ENCODE peak calls at places on chromosomes 7 and 10, in four cellular contexts. One of them, this sample, is unnamed.

GRCh38 chr7:159040146-159040545 is 104.5 kb downstream of the VIPR2 start:
- DNase-seq in mesendoderm: no peak
- DNase-seq in trophoblast cell: no peak
- DNase-seq in IMR-90: no peak
- DNase-seq in this sample: no peak

GRCh38 chr10:10794776-10795175 is 222.9 kb upstream of the CELF2 start:
- DNase-seq in mesendoderm: peak
- DNase-seq in IMR-90: peak
- DNase-seq in trophoblast cell: no peak
- DNase-seq in this sample: no peak

GRCh38 chr10:58950618-58951017 is 225.8 kb upstream of the PHYHIPL start:
- DNase-seq in IMR-90: peak
- DNase-seq in trophoblast cell: no peak
- DNase-seq in mesendoderm: no peak
- DNase-seq in this sample: no peak

GRCh38 chr7:47627580-47628283 is 45.8 kb upstream of the TNS3 start:
- DNase-seq in trophoblast cell: no peak
- DNase-seq in IMR-90: no peak
- DNase-seq in mesendoderm: no peak
- DNase-seq in this sample: no peak

GRCh38 chr10:30270247-30270646 is 78.8 kb downstream of the MTPAP start:
- DNase-seq in mesendoderm: no peak
- DNase-seq in trophoblast cell: peak
- DNase-seq in IMR-90: peak
- DNase-seq in this sample: no peak

GRCh38 chr7:143980746-143981510 is 19.2 kb upstream of the OR6B1 start:
- DNase-seq in mesendoderm: peak
- DNase-seq in trophoblast cell: no peak
- DNase-seq in IMR-90: no peak
- DNase-seq in this sample: no peak

GRCh38 chr10:90925078-90926029 is 4.5 kb upstream of the ANKRD1 start:
- DNase-seq in mesendoderm: peak
- DNase-seq in IMR-90: no peak
- DNase-seq in trophoblast cell: no peak
- DNase-seq in this sample: peak

GRCh38 chr7:126727930-126728331 is 524.8 kb downstream of the GRM8 start:
- DNase-seq in trophoblast cell: no peak
- DNase-seq in mesendoderm: peak
- DNase-seq in IMR-90: no peak
- DNase-seq in this sample: no peak

GRCh38 chr10:49292565-49293207 is 6.3 kb upstream of the C10orf71 start:
- DNase-seq in IMR-90: no peak
- DNase-seq in trophoblast cell: no peak
- DNase-seq in mesendoderm: no peak
- DNase-seq in this sample: no peak

GRCh38 chr7:142535123-142535779 is 214.0 kb upstream of the PRSS1 start:
- DNase-seq in trophoblast cell: peak
- DNase-seq in IMR-90: peak
- DNase-seq in mesendoderm: peak
- DNase-seq in this sample: peak

GRCh38 chr7:155213385-155213784 is 84.3 kb upstream of the INSIG1 start:
- DNase-seq in IMR-90: peak
- DNase-seq in trophoblast cell: peak
- DNase-seq in mesendoderm: no peak
- DNase-seq in this sample: no peak

GRCh38 chr7:147570390-147570789 is 1020.2 kb upstream of the C7orf33 start:
- DNase-seq in trophoblast cell: peak
- DNase-seq in IMR-90: no peak
- DNase-seq in mesendoderm: no peak
- DNase-seq in this sample: no peak

GRCh38 chr10:21751341-21752310 is 217.6 kb downstream of the MLLT10 start:
- DNase-seq in IMR-90: no peak
- DNase-seq in trophoblast cell: peak
- DNase-seq in mesendoderm: peak
- DNase-seq in this sample: peak

GRCh38 chr10:497898-498451 is 191.5 kb downstream of the DIP2C start:
- DNase-seq in IMR-90: no peak
- DNase-seq in trophoblast cell: no peak
- DNase-seq in mesendoderm: no peak
- DNase-seq in this sample: no peak

GRCh38 chr7:85186083-85186520 is 754 bp downstream of the SEMA3D start:
- DNase-seq in IMR-90: peak
- DNase-seq in trophoblast cell: no peak
- DNase-seq in mesendoderm: peak
- DNase-seq in this sample: peak

GRCh38 chr7:99992330-99993037 is 16.7 kb upstream of the AZGP1 start:
- DNase-seq in trophoblast cell: no peak
- DNase-seq in mesendoderm: no peak
- DNase-seq in IMR-90: no peak
- DNase-seq in this sample: no peak

GRCh38 chr7:99996755-99997544 is 18.4 kb upstream of the ZKSCAN1 start:
- DNase-seq in trophoblast cell: no peak
- DNase-seq in mesendoderm: no peak
- DNase-seq in IMR-90: no peak
- DNase-seq in this sample: no peak

GRCh38 chr7:99994819-99995218 is 19.0 kb upstream of the AZGP1 start:
- DNase-seq in mesendoderm: no peak
- DNase-seq in IMR-90: no peak
- DNase-seq in trophoblast cell: no peak
- DNase-seq in this sample: no peak

GRCh38 chr7:100000239-100000638 is 15.2 kb upstream of the ZKSCAN1 start:
- DNase-seq in IMR-90: no peak
- DNase-seq in mesendoderm: no peak
- DNase-seq in trophoblast cell: no peak
- DNase-seq in this sample: no peak

DNA sequence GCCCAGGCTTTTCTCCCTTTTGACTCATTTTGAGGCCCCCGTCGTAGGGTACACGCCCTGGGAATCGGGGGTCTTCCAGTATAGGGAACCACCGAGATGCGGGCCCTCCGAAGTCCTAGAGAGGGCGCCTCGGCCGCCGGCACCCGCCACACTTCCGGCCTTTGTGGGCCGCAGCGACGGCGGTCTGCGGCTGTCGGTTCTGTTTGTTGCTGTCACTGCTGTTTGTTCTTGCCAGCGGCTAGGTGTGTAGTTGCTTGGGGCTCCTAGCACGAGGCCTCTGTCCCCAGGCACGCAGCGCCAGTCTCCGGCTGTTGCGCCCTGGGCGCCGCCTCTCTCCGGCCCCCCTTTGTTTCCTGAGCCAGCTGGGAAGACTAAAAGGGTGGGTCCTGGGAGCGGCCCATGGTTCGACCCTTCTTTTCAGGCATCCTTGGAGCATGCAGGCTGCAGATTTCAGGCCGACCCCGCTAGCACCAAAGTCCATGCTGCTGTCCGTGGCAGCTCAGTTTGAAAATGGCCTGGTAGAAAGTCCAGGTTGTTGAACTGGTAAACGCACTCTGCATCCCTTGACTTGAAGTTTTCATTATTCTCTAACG is 17.8 kb upstream of the ZKSCAN1 start:
- DNase-seq in mesendoderm: peak
- DNase-seq in IMR-90: no peak
- DNase-seq in trophoblast cell: peak
- DNase-seq in this sample: peak
- H3K9ac ChIP-seq in mesendoderm: peak
- H3K9ac ChIP-seq in IMR-90: peak
- H3K9ac ChIP-seq in trophoblast cell: peak
- H3K9ac ChIP-seq in this sample: peak

GRCh38 chr10:16987976-16988610 is 141.5 kb downstream of the CUBN start:
- DNase-seq in trophoblast cell: no peak
- DNase-seq in IMR-90: no peak
- DNase-seq in mesendoderm: no peak
- DNase-seq in this sample: no peak

GRCh38 chr10:16987129-16987670 is 142.4 kb downstream of the CUBN start:
- DNase-seq in IMR-90: peak
- DNase-seq in mesendoderm: no peak
- DNase-seq in trophoblast cell: no peak
- DNase-seq in this sample: no peak

GRCh38 chr10:16986406-16987128 is 143.0 kb downstream of the CUBN start:
- DNase-seq in IMR-90: peak
- DNase-seq in trophoblast cell: no peak
- DNase-seq in mesendoderm: no peak
- DNase-seq in this sample: no peak

GRCh38 chr10:16984242-16984641 is 145.4 kb downstream of the CUBN start:
- DNase-seq in IMR-90: no peak
- DNase-seq in trophoblast cell: no peak
- DNase-seq in mesendoderm: no peak
- DNase-seq in this sample: no peak

DNA sequence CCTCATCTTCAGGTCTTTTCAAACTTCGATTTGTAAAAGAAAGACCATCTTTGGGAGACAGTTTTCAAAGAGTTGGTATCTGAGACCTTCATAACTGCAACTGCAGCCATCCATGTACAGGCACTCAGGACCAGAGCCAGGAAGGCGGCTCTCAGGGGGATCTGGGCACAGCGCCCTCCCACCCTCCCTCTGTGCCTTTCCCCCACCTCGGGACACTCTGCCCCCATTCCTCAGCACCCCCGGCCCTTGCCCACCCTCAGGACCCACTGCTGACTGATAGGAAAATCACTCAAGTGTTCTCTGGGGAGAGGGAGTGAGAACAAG is 143.6 kb downstream of the CUBN start:
- DNase-seq in IMR-90: no peak
- DNase-seq in mesendoderm: no peak
- DNase-seq in trophoblast cell: no peak
- DNase-seq in this sample: no peak
- H2BK5ac ChIP-seq in IMR-90: peak
- H2BK5ac ChIP-seq in mesendoderm: no peak
- H2BK5ac ChIP-seq in trophoblast cell: no peak
- H2BK5ac ChIP-seq in this sample: no peak

DNA sequence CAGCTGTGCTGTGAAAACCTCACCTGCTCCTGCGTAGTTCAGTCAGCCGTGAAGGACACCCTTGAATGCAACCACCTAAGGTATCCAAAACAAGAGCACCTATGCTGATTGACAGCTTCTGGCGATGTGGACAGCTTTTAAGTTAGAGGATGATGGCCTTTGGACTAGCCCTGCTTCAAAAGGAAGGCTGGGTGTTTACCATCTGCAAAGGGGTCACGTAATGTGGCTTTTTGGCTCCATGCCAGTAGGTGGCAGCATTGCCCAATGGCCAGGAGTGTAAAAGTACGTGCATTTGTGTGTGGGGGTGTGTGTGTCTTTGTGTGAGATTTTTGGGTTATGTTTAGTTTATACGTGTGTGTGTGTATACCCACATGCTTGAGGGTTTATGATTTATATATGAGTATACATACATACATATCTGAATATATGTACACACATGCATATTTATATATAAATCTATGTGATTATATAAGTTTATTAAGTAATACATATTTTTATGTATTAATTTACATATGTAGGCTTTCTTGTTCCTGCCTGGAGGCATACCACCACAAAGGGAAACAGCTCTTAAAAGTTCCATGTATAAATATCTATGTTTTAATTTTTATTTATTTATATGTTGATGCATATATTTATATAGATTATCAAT is 236.3 kb upstream of the ANKRD30A start:
- DNase-seq in mesendoderm: peak
- DNase-seq in trophoblast cell: peak
- DNase-seq in IMR-90: peak
- DNase-seq in this sample: peak
- H3K9ac ChIP-seq in mesendoderm: no peak
- H3K9ac ChIP-seq in trophoblast cell: no peak
- H3K9ac ChIP-seq in IMR-90: no peak
- H3K9ac ChIP-seq in this sample: no peak

GRCh38 chr7:512541-513311 is 6.9 kb downstream of the PDGFA start:
- DNase-seq in IMR-90: no peak
- DNase-seq in mesendoderm: no peak
- DNase-seq in trophoblast cell: no peak
- DNase-seq in this sample: no peak

GRCh38 chr7:514242-514641 is 5.4 kb downstream of the PDGFA start:
- DNase-seq in mesendoderm: no peak
- DNase-seq in trophoblast cell: no peak
- DNase-seq in IMR-90: no peak
- DNase-seq in this sample: no peak

GRCh38 chr7:512146-512510 is 7.5 kb downstream of the PDGFA start:
- DNase-seq in trophoblast cell: peak
- DNase-seq in IMR-90: no peak
- DNase-seq in mesendoderm: no peak
- DNase-seq in this sample: no peak

GRCh38 chr7:514651-515598 is 4.7 kb downstream of the PDGFA start:
- DNase-seq in mesendoderm: peak
- DNase-seq in IMR-90: no peak
- DNase-seq in trophoblast cell: no peak
- DNase-seq in this sample: peak

DNA sequence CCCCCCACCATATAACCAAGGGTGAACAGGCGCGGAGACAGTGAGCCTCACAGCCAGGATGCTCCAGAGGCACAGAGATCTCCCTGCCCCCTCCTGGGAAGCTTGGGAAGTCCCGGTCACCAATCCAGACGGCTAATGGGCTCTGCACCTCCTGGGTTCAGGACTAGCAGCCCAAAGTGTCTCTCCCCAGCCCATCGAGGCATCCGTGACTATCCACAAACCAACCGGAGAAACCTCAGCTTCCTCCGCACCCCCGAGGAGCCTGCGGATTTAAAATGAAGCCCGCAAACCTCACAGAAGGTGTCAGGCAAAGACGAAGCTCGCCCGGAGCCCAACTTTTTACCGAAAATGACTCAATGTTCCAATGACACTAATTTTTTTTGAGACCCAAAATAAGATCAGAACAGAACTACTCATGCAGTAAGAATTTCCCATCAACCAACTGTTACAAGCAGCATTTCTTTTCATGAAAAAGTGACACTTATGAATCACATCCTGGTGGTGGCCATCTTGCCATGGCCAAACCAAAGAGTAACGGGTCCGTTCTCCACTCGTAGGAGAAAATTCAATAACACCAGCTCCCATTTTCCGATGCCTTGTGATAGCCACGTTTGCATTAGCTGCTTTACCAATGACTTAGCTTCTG is 6.0 kb downstream of the PDGFA start:
- DNase-seq in IMR-90: peak
- DNase-seq in mesendoderm: no peak
- DNase-seq in trophoblast cell: no peak
- DNase-seq in this sample: no peak
- H2BK5ac ChIP-seq in IMR-90: peak
- H2BK5ac ChIP-seq in mesendoderm: no peak
- H2BK5ac ChIP-seq in trophoblast cell: no peak
- H2BK5ac ChIP-seq in this sample: no peak

GRCh38 chr7:2734084-2734601 is 46.1 kb downstream of the AMZ1 start:
- DNase-seq in mesendoderm: no peak
- DNase-seq in trophoblast cell: no peak
- DNase-seq in IMR-90: no peak
- DNase-seq in this sample: peak
- H3K9ac ChIP-seq in mesendoderm: no peak
- H3K9ac ChIP-seq in trophoblast cell: no peak
- H3K9ac ChIP-seq in IMR-90: no peak
- H3K9ac ChIP-seq in this sample: no peak

GRCh38 chr10:100185364-100186252 is at the start of gene ERLIN1:
- DNase-seq in mesendoderm: peak
- DNase-seq in IMR-90: peak
- DNase-seq in trophoblast cell: peak
- DNase-seq in this sample: peak
- H2BK5ac ChIP-seq in mesendoderm: peak
- H2BK5ac ChIP-seq in IMR-90: peak
- H2BK5ac ChIP-seq in trophoblast cell: peak
- H2BK5ac ChIP-seq in this sample: no peak

DNA sequence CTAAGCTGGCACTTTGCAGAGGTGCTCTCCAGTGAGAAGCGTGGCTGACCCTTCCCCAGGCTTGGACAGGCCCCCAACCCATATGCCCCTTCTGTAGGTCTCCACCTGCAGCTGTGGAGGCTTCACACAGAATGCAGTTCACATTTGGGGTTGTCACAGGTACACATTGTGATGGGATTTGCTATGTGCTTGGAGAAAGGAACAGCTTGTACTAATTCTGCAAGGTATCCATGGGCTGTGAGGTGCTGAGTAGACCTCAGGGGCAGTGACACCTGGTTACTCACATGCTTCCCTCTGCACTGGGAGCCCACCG is 188.9 kb downstream of the CXCL12 start:
- DNase-seq in trophoblast cell: no peak
- DNase-seq in mesendoderm: no peak
- DNase-seq in IMR-90: no peak
- DNase-seq in this sample: no peak
- H3K9ac ChIP-seq in trophoblast cell: no peak
- H3K9ac ChIP-seq in mesendoderm: no peak
- H3K9ac ChIP-seq in IMR-90: no peak
- H3K9ac ChIP-seq in this sample: no peak

This sample was measured in H9.